ENCODE peak calls at places on chromosomes 12 and 14, in eight cellular contexts. One of them, this sample, is unnamed.

GRCh38 chr14:32077081-32078029 is at the start of gene ARHGAP5:
- DNase-seq in GM20000: peak
- DNase-seq in activated CD4-positive, CD25-positive, alpha-beta regulatory T cell: peak
- DNase-seq in NCI-H146: peak
- DNase-seq in renal cortical epithelial cell: no peak
- DNase-seq in T1000: peak
- DNase-seq in progenitor cell of endocrine pancreas: peak
- DNase-seq in fibroblast of mammary gland: peak
- DNase-seq in this sample: no peak

GRCh38 chr12:67940780-67941243 is 48.4 kb upstream of the IFNG-AS1 start:
- DNase-seq in GM20000: no peak
- DNase-seq in activated CD4-positive, CD25-positive, alpha-beta regulatory T cell: no peak
- DNase-seq in NCI-H146: no peak
- DNase-seq in renal cortical epithelial cell: peak
- DNase-seq in T1000: no peak
- DNase-seq in progenitor cell of endocrine pancreas: no peak
- DNase-seq in fibroblast of mammary gland: peak
- DNase-seq in this sample: no peak

GRCh38 chr12:111636209-111636928 is 37.3 kb upstream of the ATXN2 start:
- DNase-seq in GM20000: no peak
- DNase-seq in activated CD4-positive, CD25-positive, alpha-beta regulatory T cell: no peak
- DNase-seq in NCI-H146: no peak
- DNase-seq in renal cortical epithelial cell: peak
- DNase-seq in T1000: no peak
- DNase-seq in progenitor cell of endocrine pancreas: no peak
- DNase-seq in fibroblast of mammary gland: peak
- DNase-seq in this sample: no peak

GRCh38 chr14:106228541-106229158 is 702.3 kb downstream of the TMEM121 start:
- DNase-seq in GM20000: no peak
- DNase-seq in activated CD4-positive, CD25-positive, alpha-beta regulatory T cell: no peak
- DNase-seq in NCI-H146: no peak
- DNase-seq in renal cortical epithelial cell: no peak
- DNase-seq in T1000: no peak
- DNase-seq in progenitor cell of endocrine pancreas: no peak
- DNase-seq in fibroblast of mammary gland: no peak
- DNase-seq in this sample: no peak

GRCh38 chr12:59179231-59179630 is 258.9 kb upstream of the LRIG3 start:
- DNase-seq in GM20000: no peak
- DNase-seq in activated CD4-positive, CD25-positive, alpha-beta regulatory T cell: no peak
- DNase-seq in NCI-H146: no peak
- DNase-seq in renal cortical epithelial cell: no peak
- DNase-seq in T1000: no peak
- DNase-seq in progenitor cell of endocrine pancreas: no peak
- DNase-seq in fibroblast of mammary gland: no peak
- DNase-seq in this sample: no peak

GRCh38 chr12:6685814-6686213 is 3.4 kb downstream of the ZNF384 start:
- DNase-seq in GM20000: no peak
- DNase-seq in activated CD4-positive, CD25-positive, alpha-beta regulatory T cell: no peak
- DNase-seq in NCI-H146: no peak
- DNase-seq in renal cortical epithelial cell: no peak
- DNase-seq in T1000: no peak
- DNase-seq in progenitor cell of endocrine pancreas: no peak
- DNase-seq in fibroblast of mammary gland: no peak
- DNase-seq in this sample: no peak

GRCh38 chr14:71300474-71301359 is 393.5 kb downstream of the PCNX1 start:
- DNase-seq in GM20000: no peak
- DNase-seq in activated CD4-positive, CD25-positive, alpha-beta regulatory T cell: no peak
- DNase-seq in NCI-H146: no peak
- DNase-seq in renal cortical epithelial cell: no peak
- DNase-seq in T1000: no peak
- DNase-seq in progenitor cell of endocrine pancreas: no peak
- DNase-seq in fibroblast of mammary gland: peak
- DNase-seq in this sample: no peak

GRCh38 chr14:75578786-75579781 is 664 bp downstream of the FLVCR2 start:
- DNase-seq in GM20000: peak
- DNase-seq in activated CD4-positive, CD25-positive, alpha-beta regulatory T cell: no peak
- DNase-seq in NCI-H146: no peak
- DNase-seq in renal cortical epithelial cell: peak
- DNase-seq in T1000: no peak
- DNase-seq in progenitor cell of endocrine pancreas: peak
- DNase-seq in fibroblast of mammary gland: peak
- DNase-seq in this sample: no peak

GRCh38 chr12:52191841-52192791 is at the start of gene KRT80:
- DNase-seq in GM20000: no peak
- DNase-seq in activated CD4-positive, CD25-positive, alpha-beta regulatory T cell: no peak
- DNase-seq in NCI-H146: peak
- DNase-seq in renal cortical epithelial cell: peak
- DNase-seq in T1000: no peak
- DNase-seq in progenitor cell of endocrine pancreas: no peak
- DNase-seq in fibroblast of mammary gland: peak
- DNase-seq in this sample: no peak

GRCh38 chr14:76091036-76091435 is 60.7 kb upstream of the GPATCH2L start:
- DNase-seq in GM20000: peak
- DNase-seq in activated CD4-positive, CD25-positive, alpha-beta regulatory T cell: no peak
- DNase-seq in NCI-H146: no peak
- DNase-seq in renal cortical epithelial cell: no peak
- DNase-seq in T1000: no peak
- DNase-seq in progenitor cell of endocrine pancreas: no peak
- DNase-seq in fibroblast of mammary gland: peak
- DNase-seq in this sample: no peak

GRCh38 chr14:35898217-35898775 is 72.2 kb downstream of the BRMS1L start:
- DNase-seq in GM20000: no peak
- DNase-seq in activated CD4-positive, CD25-positive, alpha-beta regulatory T cell: no peak
- DNase-seq in NCI-H146: no peak
- DNase-seq in renal cortical epithelial cell: no peak
- DNase-seq in T1000: no peak
- DNase-seq in progenitor cell of endocrine pancreas: no peak
- DNase-seq in fibroblast of mammary gland: no peak
- DNase-seq in this sample: no peak

GRCh38 chr14:37985826-37986470 is 221.8 kb upstream of the SSTR1 start:
- DNase-seq in GM20000: peak
- DNase-seq in activated CD4-positive, CD25-positive, alpha-beta regulatory T cell: no peak
- DNase-seq in NCI-H146: peak
- DNase-seq in renal cortical epithelial cell: peak
- DNase-seq in T1000: no peak
- DNase-seq in progenitor cell of endocrine pancreas: peak
- DNase-seq in fibroblast of mammary gland: peak
- DNase-seq in this sample: no peak

GRCh38 chr12:44930972-44931600 is 55.0 kb upstream of the NELL2 start:
- DNase-seq in GM20000: peak
- DNase-seq in activated CD4-positive, CD25-positive, alpha-beta regulatory T cell: no peak
- DNase-seq in NCI-H146: peak
- DNase-seq in renal cortical epithelial cell: peak
- DNase-seq in T1000: no peak
- DNase-seq in progenitor cell of endocrine pancreas: no peak
- DNase-seq in fibroblast of mammary gland: peak
- DNase-seq in this sample: peak

GRCh38 chr12:64400041-64400440 is 4.2 kb upstream of the XPOT start:
- DNase-seq in GM20000: no peak
- DNase-seq in activated CD4-positive, CD25-positive, alpha-beta regulatory T cell: no peak
- DNase-seq in NCI-H146: no peak
- DNase-seq in renal cortical epithelial cell: no peak
- DNase-seq in T1000: no peak
- DNase-seq in progenitor cell of endocrine pancreas: no peak
- DNase-seq in fibroblast of mammary gland: peak
- DNase-seq in this sample: no peak

GRCh38 chr12:31965090-31965489 is 5.9 kb downstream of the RESF1 start:
- DNase-seq in GM20000: no peak
- DNase-seq in activated CD4-positive, CD25-positive, alpha-beta regulatory T cell: no peak
- DNase-seq in NCI-H146: no peak
- DNase-seq in renal cortical epithelial cell: no peak
- DNase-seq in T1000: no peak
- DNase-seq in progenitor cell of endocrine pancreas: no peak
- DNase-seq in fibroblast of mammary gland: no peak
- DNase-seq in this sample: no peak

This sample was measured in D721Med.